ENCODE peak calls at places on chromosomes 4 and X, in eight cellular contexts. P, D, R, Z, I, O, B and U are unnamed samples.

GRCh38 chr4:37383579-37384229 is 139.2 kb downstream of the NWD2 start:
- DNase-seq in R (no peak), I (peak), D (no peak), O (peak), Z (peak), P (no peak), B (no peak), U (peak)

GRCh38 chr4:121950680-121951569 is 935 bp downstream of the TRPC3 start:
- DNase-seq in P (peak), Z (no peak), R (peak), I (peak), B (peak), D (no peak), O (peak), U (peak)

GRCh38 chr4:60682901-60683300 is 517.2 kb upstream of the ADGRL3 start:
- DNase-seq in O (no peak), I (peak), Z (no peak), P (no peak), D (no peak), B (no peak), R (no peak), U (peak)

GRCh38 chr4:184191267-184191666 is 26.4 kb downstream of the ENPP6 start:
- DNase-seq in B (no peak), O (no peak), R (no peak), I (no peak), Z (no peak), P (no peak), D (no peak), U (no peak)

GRCh38 chrX:135513140-135513535 is 7.3 kb upstream of the INTS6L start:
- DNase-seq in B (no peak), R (no peak), Z (no peak), I (no peak), D (no peak), P (no peak), O (no peak), U (no peak)

GRCh38 chrX:17788439-17788838 is 51.1 kb downstream of the SCML1 start:
- DNase-seq in O (peak), R (no peak), B (peak), P (no peak), D (no peak), Z (peak), I (peak), U (peak)

GRCh38 chr4:185773419-185773818 is 38.6 kb downstream of the SORBS2 start:
- DNase-seq in P (no peak), I (no peak), B (no peak), R (peak), Z (no peak), O (peak), D (no peak), U (no peak)

GRCh38 chr4:160026720-160027119 is 923.8 kb downstream of the RAPGEF2 start:
- DNase-seq in Z (no peak), B (no peak), I (peak), P (no peak), D (no peak), R (no peak), O (peak), U (peak)

GRCh38 chrX:105226499-105226898 is 6.0 kb upstream of the TEX13A start:
- DNase-seq in I (no peak), R (no peak), P (no peak), B (no peak), Z (no peak), O (no peak), D (no peak), U (no peak)

GRCh38 chr4:152605641-152606304 is 69.9 kb upstream of the FBXW7 start:
- DNase-seq in P (no peak), O (no peak), R (no peak), Z (no peak), B (no peak), I (peak), D (no peak), U (no peak)

GRCh38 chr4:24568425-24568824 is 15.9 kb downstream of the DHX15 start:
- DNase-seq in O (no peak), Z (no peak), R (no peak), D (no peak), B (no peak), I (peak), P (no peak), U (no peak)

GRCh38 chr4:41865981-41866798 is 69.0 kb upstream of the TMEM33 start:
- DNase-seq in D (no peak), I (no peak), Z (no peak), B (no peak), P (peak), O (no peak), R (no peak), U (no peak)

GRCh38 chrX:96906741-96907140 is 23.0 kb downstream of the RPA4 start:
- DNase-seq in R (no peak), O (no peak), B (no peak), Z (no peak), D (no peak), I (peak), P (no peak), U (no peak)

GRCh38 chrX:134484039-134484438 is 24.1 kb downstream of the HPRT1 start:
- DNase-seq in D (no peak), P (no peak), O (peak), R (no peak), Z (peak), B (no peak), I (peak), U (peak)

GRCh38 chrX:6325437-6325836 is 96.8 kb upstream of the NLGN4X start:
- DNase-seq in B (no peak), R (no peak), I (no peak), D (no peak), Z (no peak), O (no peak), P (no peak), U (no peak)

GRCh38 chrX:49271341-49271740 is 1.7 kb downstream of the PPP1R3F start:
- DNase-seq in O (no peak), R (peak), I (no peak), B (no peak), P (peak), Z (no peak), D (no peak), U (no peak)
- H3K4me3 ChIP-seq in O (no peak), R (no peak), I (no peak), B (peak), P (no peak), Z (peak), D (no peak), U (no peak)

GRCh38 chrX:13649823-13650222 is 3.1 kb upstream of the TCEANC start:
- DNase-seq in D (no peak), O (no peak), B (no peak), I (peak), R (no peak), P (no peak), Z (no peak), U (peak)
- TF ChIP-seq CTCF in D (no peak), O (no peak), B (no peak), I (no peak), R (no peak), P (no peak), Z (no peak), U (no peak)

GRCh38 chrX:136629084-136629750 is 18.7 kb upstream of the CD40LG start:
- DNase-seq in P (no peak), O (no peak), R (no peak), I (no peak), Z (no peak), B (no peak), D (no peak), U (no peak)
- H3K4me3 ChIP-seq in P (no peak), O (no peak), R (no peak), I (no peak), Z (no peak), B (no peak), D (no peak), U (no peak)

DNA sequence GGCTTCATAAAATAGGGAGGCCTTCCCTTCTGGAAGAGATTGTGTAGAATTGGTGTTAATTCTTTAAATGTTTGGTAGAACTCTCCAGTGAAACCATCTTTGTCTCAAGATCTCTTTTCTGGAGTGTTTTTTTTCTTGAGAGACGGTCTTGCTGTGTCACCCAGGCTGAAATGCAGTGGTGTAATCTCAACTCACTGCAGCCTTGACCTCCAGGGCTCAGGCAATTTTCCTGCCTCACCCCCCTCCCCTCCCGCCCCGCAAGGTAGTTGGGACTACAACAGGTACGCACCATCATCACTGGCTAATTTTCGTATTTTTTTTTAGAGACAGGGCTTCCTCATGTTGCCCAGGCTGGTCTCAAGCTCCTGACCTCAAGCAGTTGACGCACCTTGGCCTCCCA is 12.1 kb downstream of the SMS start:
- DNase-seq in R (no peak), O (no peak), I (no peak), Z (no peak), P (no peak), B (no peak), D (no peak), U (no peak)
- TF ChIP-seq CTCF in R (no peak), O (no peak), I (no peak), Z (no peak), P (no peak), B (no peak), D (no peak), U (no peak)

GRCh38 chr4:48490012-48490679 is at the start of gene ZAR1:
- DNase-seq in P (no peak), I (no peak), B (no peak), D (no peak), O (peak), R (peak), Z (no peak), U (no peak)
- H3K4me3 ChIP-seq in P (peak), I (no peak), B (peak), D (peak), O (peak), R (no peak), Z (no peak), U (no peak)